ENCODE peak calls at places on chromosomes 7 and 10, in five cellular contexts. I is T-cell, M is left colon, G is foreskin fibroblast, V is psoas muscle. U is an unnamed sample.

GRCh38 chr10:77741746-77742145 is 104.1 kb upstream of the KCNMA1 start:
- DNase-seq in V (no peak), G (peak), M (no peak), I (no peak), U (no peak)

GRCh38 chr10:3775671-3776551 is 9.1 kb downstream of the KLF6 start:
- DNase-seq in I (no peak), V (no peak), G (peak), M (peak), U (no peak)

GRCh38 chr7:133290676-133291332 is 37.9 kb downstream of the EXOC4 start:
- DNase-seq in V (no peak), G (no peak), I (no peak), M (no peak), U (no peak)

GRCh38 chr7:143322646-143323343 is 6.9 kb downstream of the CLCN1 start:
- DNase-seq in M (no peak), V (peak), G (peak), I (no peak), U (no peak)

GRCh38 chr10:43846187-43846680 is 197.6 kb upstream of the ZNF32 start:
- DNase-seq in I (no peak), V (no peak), M (no peak), G (peak), U (no peak)

GRCh38 chr7:45098983-45099839 is 10.4 kb upstream of the NACAD start:
- DNase-seq in M (no peak), I (no peak), V (no peak), G (no peak), U (no peak)

GRCh38 chr7:6026011-6026819 is 5.0 kb upstream of the ANKRD61 start:
- DNase-seq in V (peak), M (peak), G (peak), I (peak), U (peak)

GRCh38 chr7:84271550-84271949 is 77.0 kb upstream of the SEMA3A start:
- DNase-seq in M (no peak), I (no peak), G (peak), V (no peak), U (no peak)

GRCh38 chr7:98643232-98643985 is 26.3 kb downstream of the NPTX2 start:
- DNase-seq in I (no peak), G (no peak), M (no peak), V (no peak), U (no peak)

GRCh38 chr7:131613909-131614308 is 57.5 kb upstream of the PODXL start:
- DNase-seq in G (no peak), I (no peak), M (no peak), V (no peak), U (no peak)

GRCh38 chr10:30017576-30017975 is 41.8 kb downstream of the JCAD start:
- DNase-seq in G (no peak), I (no peak), M (no peak), V (no peak), U (no peak)

U was measured in lower leg skin.